ENCODE peak calls at places on chromosomes 1 and 21, in six cellular contexts. O is fibroblast of lung, N is breast epithelium, T is GM06990, R is cardiac fibroblast, G is HFF-Myc. A is an unnamed sample.
A peak's percentile ranks its signal among the peaks of the same experiment; 100 is the strongest.

GRCh38 chr1:186155594-186155993 is 219.5 kb downstream of the TPR start:
- DNase-seq in O (peak; percentile 79), N (no peak), T (peak; percentile 16), R (peak; percentile 86), G (peak; percentile 49), A (peak; percentile 77)

GRCh38 chr1:93537404-93537803 is 89.5 kb downstream of the FNBP1L start:
- DNase-seq in O (no peak), N (no peak), T (no peak), R (peak; percentile 52), G (no peak), A (no peak)

GRCh38 chr1:160143695-160144094 is 7.7 kb upstream of the ATP1A4 start:
- DNase-seq in O (no peak), N (no peak), T (no peak), R (no peak), G (no peak), A (no peak)

GRCh38 chr1:161185282-161185682 is 8.0 kb upstream of the B4GALT3 start:
- DNase-seq in O (peak; percentile 65), N (no peak), T (peak; percentile 83), R (peak; percentile 80), G (peak; percentile 67), A (peak; percentile 83)

GRCh38 chr1:36884029-36884701 is 150.2 kb downstream of the GRIK3 start:
- DNase-seq in O (no peak), N (no peak), T (peak; percentile 14), R (no peak), G (no peak), A (no peak)

GRCh38 chr21:37074546-37074945 is 1.5 kb downstream of the TTC3 start:
- DNase-seq in O (no peak), N (no peak), T (no peak), R (no peak), G (no peak), A (no peak)

GRCh38 chr1:21268281-21269239 is 21.7 kb downstream of the ECE1 start:
- DNase-seq in O (no peak), N (peak; percentile 87), T (no peak), R (no peak), G (no peak), A (no peak)

GRCh38 chr1:24551910-24552571 is 3.8 kb upstream of the NCMAP start:
- DNase-seq in O (peak; percentile 28), N (no peak), T (no peak), R (no peak), G (peak; percentile 11), A (peak; percentile 36)

GRCh38 chr1:17274186-17275170 is 25.6 kb downstream of the PADI3 start:
- DNase-seq in O (peak; percentile 15), N (no peak), T (peak; percentile 53), R (peak; percentile 62), G (no peak), A (peak; percentile 51)

GRCh38 chr21:24895885-24896734 is 711.2 kb downstream of the MRPL39 start:
- DNase-seq in O (peak; percentile 52), N (no peak), T (peak; percentile 13), R (peak; percentile 2), G (no peak), A (peak; percentile 8)

GRCh38 chr1:241225741-241226140 is 131.3 kb downstream of the RGS7 start:
- DNase-seq in O (no peak), N (no peak), T (no peak), R (no peak), G (no peak), A (no peak)

GRCh38 chr1:66412689-66413088 is 121.3 kb upstream of the SGIP1 start:
- DNase-seq in O (no peak), N (no peak), T (no peak), R (no peak), G (no peak), A (peak; percentile 59)

GRCh38 chr1:55506686-55507577 is 291.8 kb upstream of the USP24 start:
- DNase-seq in O (peak; percentile 71), N (no peak), T (no peak), R (peak; percentile 68), G (no peak), A (peak; percentile 22)

GRCh38 chr1:70528591-70529333 is 117.7 kb downstream of the CTH start:
- DNase-seq in O (peak; percentile 33), N (no peak), T (no peak), R (peak; percentile 48), G (peak; percentile 12), A (peak; percentile 47)

GRCh38 chr1:177857285-177857684 is 112.6 kb downstream of the SEC16B start:
- DNase-seq in O (no peak), N (no peak), T (no peak), R (no peak), G (no peak), A (no peak)

GRCh38 chr1:37930246-37931142 is 16.4 kb downstream of the INPP5B start:
- DNase-seq in O (no peak), N (no peak), T (no peak), R (no peak), G (no peak), A (peak; percentile 22)

GRCh38 chr21:15437873-15438272 is 291.9 kb upstream of the USP25 start:
- DNase-seq in O (peak; percentile 23), N (no peak), T (peak; percentile 57), R (peak; percentile 75), G (peak; percentile 30), A (peak; percentile 57)

GRCh38 chr1:22143065-22143514 is at the start of gene WNT4:
- DNase-seq in O (no peak), N (no peak), T (no peak), R (no peak), G (no peak), A (peak; percentile 11)

GRCh38 chr1:224205438-224205840 is 22.4 kb downstream of the DEGS1 start:
- DNase-seq in O (peak; percentile 89), N (peak; percentile 23), T (no peak), R (peak; percentile 83), G (no peak), A (peak; percentile 75)

GRCh38 chr1:47418681-47419272 is 2.7 kb downstream of the FOXE3 start:
- DNase-seq in O (no peak), N (no peak), T (no peak), R (no peak), G (no peak), A (no peak)

GRCh38 chr1:29708818-29709710 is 472.7 kb downstream of the PTPRU start:
- DNase-seq in O (peak; percentile 60), N (no peak), T (peak; percentile 33), R (peak; percentile 80), G (peak; percentile 95), A (peak; percentile 74)

GRCh38 chr1:150562384-150563339 is 13.5 kb downstream of the ADAMTSL4 start:
- DNase-seq in O (no peak), N (peak; percentile 43), T (peak; percentile 80), R (no peak), G (no peak), A (no peak)

GRCh38 chr21:26964379-26964778 is 2.5 kb downstream of the ADAMTS5 start:
- DNase-seq in O (peak; percentile 44), N (peak; percentile 89), T (no peak), R (no peak), G (no peak), A (no peak)

GRCh38 chr1:41741244-41741643 is 177.5 kb downstream of the HIVEP3 start:
- DNase-seq in O (no peak), N (no peak), T (no peak), R (no peak), G (no peak), A (no peak)

GRCh38 chr21:34771512-34772028 is 102.8 kb downstream of the CLIC6 start:
- DNase-seq in O (peak; percentile 88), N (no peak), T (no peak), R (peak; percentile 87), G (no peak), A (peak; percentile 78)

GRCh38 chr1:86263101-86263500 is 106.5 kb upstream of the COL24A1 start:
- DNase-seq in O (no peak), N (no peak), T (no peak), R (no peak), G (no peak), A (no peak)

GRCh38 chr1:15941899-15942660 is 33.8 kb downstream of the ZBTB17 start:
- DNase-seq in O (no peak), N (no peak), T (no peak), R (no peak), G (no peak), A (no peak)

GRCh38 chr1:111281411-111281810 is 9.2 kb upstream of the CHIA start:
- DNase-seq in O (no peak), N (no peak), T (no peak), R (peak; percentile 2), G (no peak), A (no peak)

GRCh38 chr1:207316141-207316540 is 5.3 kb upstream of the CD55 start:
- DNase-seq in O (no peak), N (peak; percentile 69), T (no peak), R (no peak), G (no peak), A (no peak)

GRCh38 chr1:89547563-89548485 is 23.2 kb downstream of the LRRC8B start:
- DNase-seq in O (peak; percentile 88), N (no peak), T (peak; percentile 16), R (peak; percentile 85), G (no peak), A (peak; percentile 78)

GRCh38 chr1:6485140-6485936 is 6.1 kb downstream of the PLEKHG5 start:
- DNase-seq in O (no peak), N (no peak), T (no peak), R (no peak), G (no peak), A (no peak)
- H3K4me3 ChIP-seq in O (peak overlapping the region; percentile 33), N (peak overlapping the region; percentile 56), T (peak overlapping the region; percentile 27), R (peak overlapping the region; percentile 47), G (peak overlapping the region; percentile 50), A (peak overlapping the region; percentile 62)

GRCh38 chr1:229793488-229793887 is 167.4 kb downstream of the URB2 start:
- DNase-seq in O (no peak), N (no peak), T (no peak), R (no peak), G (no peak), A (no peak)

GRCh38 chr1:229803601-229804217 is 177.7 kb downstream of the URB2 start:
- DNase-seq in O (no peak), N (no peak), T (no peak), R (no peak), G (no peak), A (no peak)

GRCh38 chr1:229792576-229792975 is 166.5 kb downstream of the URB2 start:
- DNase-seq in O (no peak), N (no peak), T (no peak), R (no peak), G (no peak), A (no peak)

GRCh38 chr1:229798558-229798957 is 172.5 kb downstream of the URB2 start:
- DNase-seq in O (no peak), N (no peak), T (no peak), R (no peak), G (no peak), A (no peak)
- H3K4me3 ChIP-seq in O (no peak overlapping the region), N (no peak overlapping the region), T (no peak overlapping the region), R (no peak overlapping the region), G (no peak overlapping the region), A (no peak overlapping the region)

GRCh38 chr1:220038640-220039039 is 7.7 kb downstream of the EPRS1 start:
- DNase-seq in O (no peak), N (no peak), T (no peak), R (no peak), G (no peak), A (no peak)
- H3K4me3 ChIP-seq in O (no peak overlapping the region), N (no peak overlapping the region), T (no peak overlapping the region), R (no peak overlapping the region), G (no peak overlapping the region), A (no peak overlapping the region)

DNA sequence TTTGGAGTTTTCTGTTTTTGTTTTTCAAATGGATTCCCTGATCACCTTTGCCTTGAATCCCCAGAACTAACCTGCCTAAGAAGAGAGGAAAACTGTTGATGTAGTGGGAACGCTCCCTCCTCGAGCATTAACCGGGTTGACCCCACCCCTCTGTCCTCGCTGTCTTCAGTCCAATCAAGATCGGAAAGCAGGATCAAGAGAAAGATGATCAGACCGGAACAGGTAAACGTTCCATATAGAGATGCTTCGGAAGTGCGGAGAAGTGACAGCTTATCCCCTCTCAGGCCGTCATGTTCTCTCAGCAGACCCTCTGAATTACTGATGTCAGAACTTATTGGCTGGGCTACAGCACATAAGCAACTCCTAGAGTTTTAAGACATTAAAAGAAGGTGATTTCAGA is 800 bp upstream of the FAM163A start:
- DNase-seq in O (no peak), N (no peak), T (no peak), R (no peak), G (no peak), A (no peak)
- H3K4me3 ChIP-seq in O (no peak overlapping the region), N (no peak overlapping the region), T (no peak overlapping the region), R (no peak overlapping the region), G (no peak overlapping the region), A (no peak overlapping the region)

A was measured in fibroblast of pulmonary artery.